ENCODE peak calls at places on chromosomes 3 and 15, in ten cellular contexts. R is PC-3, J is ovary, K is mesenchymal stem cell, L is pancreas, T is RWPE1, F is esophagus muscularis mucosa, Y is HepG2, E is aorta, X is iPS DF 6.9. V is an unnamed sample.

GRCh38 chr3:15797600-15798303 is at the start of gene ANKRD28:
- DNase-seq in R (peak), J (no peak), K (peak), L (no peak), T (peak), F (no peak), Y (peak), E (no peak), X (no peak), V (peak)

GRCh38 chr15:29670945-29671307 is 151.3 kb downstream of the TJP1 start:
- DNase-seq in R (peak), J (no peak), K (peak), L (no peak), T (peak), F (no peak), Y (peak), E (no peak), X (no peak), V (peak)

GRCh38 chr3:30943206-30943605 is 48.7 kb upstream of the GADL1 start:
- DNase-seq in R (peak), J (no peak), K (no peak), L (no peak), T (peak), F (no peak), Y (no peak), E (no peak), X (no peak), V (peak)

GRCh38 chr3:195028877-195029606 is 241.9 kb downstream of the XXYLT1 start:
- DNase-seq in R (no peak), J (no peak), K (peak), L (no peak), T (no peak), F (no peak), Y (peak), E (no peak), X (no peak), V (no peak)

GRCh38 chr3:190429681-190430080 is 20.0 kb downstream of the TMEM207 start:
- DNase-seq in R (no peak), J (no peak), K (no peak), L (no peak), T (no peak), F (no peak), Y (no peak), E (no peak), X (no peak), V (no peak)

GRCh38 chr3:180913582-180914404 is 1.3 kb downstream of the FXR1 start:
- DNase-seq in R (no peak), J (no peak), K (peak), L (no peak), T (no peak), F (no peak), Y (no peak), E (no peak), X (no peak), V (no peak)

GRCh38 chr15:74318376-74319137 is 48.9 kb downstream of the CYP11A1 start:
- DNase-seq in R (no peak), J (no peak), K (peak), L (peak), T (no peak), F (no peak), Y (no peak), E (no peak), X (no peak), V (no peak)

GRCh38 chr3:71816141-71816540 is 31.2 kb upstream of the PROK2 start:
- DNase-seq in R (no peak), J (no peak), K (no peak), L (no peak), T (no peak), F (no peak), Y (no peak), E (no peak), X (no peak), V (peak)

GRCh38 chr15:82317091-82317489 is 32.2 kb downstream of the GOLGA6L10 start:
- DNase-seq in R (no peak), J (no peak), K (no peak), L (no peak), T (no peak), F (no peak), Y (no peak), E (peak), X (no peak), V (no peak)

GRCh38 chr3:83523470-83524073 is 1435.2 kb upstream of the CADM2 start:
- DNase-seq in R (peak), J (no peak), K (peak), L (no peak), T (peak), F (no peak), Y (peak), E (no peak), X (peak), V (peak)

GRCh38 chr3:107938128-107938527 is 152.7 kb downstream of the CD47 start:
- DNase-seq in R (peak), J (no peak), K (peak), L (no peak), T (peak), F (no peak), Y (peak), E (no peak), X (no peak), V (no peak)

GRCh38 chr3:23785882-23786281 is 19.9 kb upstream of the UBE2E1 start:
- DNase-seq in R (peak), J (no peak), K (no peak), L (no peak), T (no peak), F (no peak), Y (no peak), E (no peak), X (no peak), V (no peak)

GRCh38 chr3:116432795-116433194 is 12.5 kb downstream of the LSAMP start:
- DNase-seq in R (no peak), J (no peak), K (no peak), L (no peak), T (no peak), F (no peak), Y (no peak), E (no peak), X (no peak), V (no peak)

GRCh38 chr3:131072845-131073244 is 46.2 kb downstream of the NEK11 start:
- DNase-seq in R (no peak), J (no peak), K (peak), L (no peak), T (no peak), F (no peak), Y (no peak), E (no peak), X (no peak), V (no peak)

GRCh38 chr3:139491027-139491700 is 14.8 kb upstream of the RBP2 start:
- DNase-seq in R (peak), J (no peak), K (no peak), L (no peak), T (no peak), F (no peak), Y (peak), E (no peak), X (no peak), V (peak)

GRCh38 chr3:55169608-55170010 is 241.8 kb upstream of the LRTM1 start:
- DNase-seq in R (peak), J (no peak), K (peak), L (no peak), T (no peak), F (peak), Y (no peak), E (no peak), X (no peak), V (no peak)

GRCh38 chr3:16132190-16132589 is 42.3 kb upstream of the GALNT15 start:
- DNase-seq in R (no peak), J (no peak), K (no peak), L (no peak), T (no peak), F (no peak), Y (no peak), E (no peak), X (peak), V (no peak)

GRCh38 chr3:130968231-130968630 is 58.4 kb downstream of the ASTE1 start:
- DNase-seq in R (peak), J (no peak), K (peak), L (no peak), T (no peak), F (no peak), Y (no peak), E (no peak), X (no peak), V (no peak)

GRCh38 chr3:104396974-104397669 is 969.6 kb upstream of the ALCAM start:
- DNase-seq in R (peak), J (no peak), K (no peak), L (no peak), T (no peak), F (no peak), Y (no peak), E (no peak), X (no peak), V (no peak)

GRCh38 chr15:57384024-57384423 is 7.7 kb downstream of the CGNL1 start:
- DNase-seq in R (no peak), J (no peak), K (no peak), L (no peak), T (no peak), F (no peak), Y (no peak), E (no peak), X (no peak), V (no peak)

GRCh38 chr3:189049458-189050231 is 122.1 kb upstream of the TPRG1 start:
- DNase-seq in R (peak), J (no peak), K (no peak), L (no peak), T (no peak), F (no peak), Y (no peak), E (no peak), X (no peak), V (no peak)

GRCh38 chr3:122843604-122844003 is 48.7 kb downstream of the SLC49A4 start:
- DNase-seq in R (no peak), J (no peak), K (no peak), L (no peak), T (no peak), F (no peak), Y (no peak), E (no peak), X (no peak), V (no peak)

GRCh38 chr3:134369231-134369741 is 5.0 kb downstream of the AMOTL2 start:
- DNase-seq in R (no peak), J (no peak), K (peak), L (no peak), T (no peak), F (no peak), Y (no peak), E (peak), X (no peak), V (no peak)

DNA sequence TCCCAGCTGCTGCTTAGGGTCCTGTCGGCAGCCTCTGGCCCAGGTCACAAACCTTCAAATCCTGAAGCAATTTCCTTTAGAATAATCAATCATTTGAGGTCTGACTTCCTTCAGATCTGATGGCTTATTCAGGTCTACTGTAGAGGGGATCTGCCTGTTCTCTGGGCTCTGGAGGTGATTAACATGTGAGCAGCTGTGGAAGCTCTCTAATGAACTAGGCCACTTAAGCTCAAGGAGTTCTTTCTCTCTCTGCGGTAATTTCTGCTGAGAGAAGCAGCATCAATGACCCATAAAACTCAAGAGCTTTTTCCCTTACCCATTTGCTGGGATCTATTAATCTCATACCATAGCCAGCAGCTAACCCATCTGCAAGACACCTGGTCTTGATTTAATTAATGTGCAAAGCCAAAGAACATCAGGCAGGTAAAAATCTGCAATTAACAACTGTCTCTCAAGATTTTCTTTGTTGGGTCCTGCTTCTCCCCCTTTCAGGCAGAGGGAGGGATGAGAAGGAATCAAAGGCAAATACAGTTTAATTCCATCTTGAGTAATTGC is 73.2 kb upstream of the DLG1 start:
- DNase-seq in R (no peak), J (no peak), K (peak), L (no peak), T (no peak), F (no peak), Y (no peak), E (no peak), X (no peak), V (no peak)
- H3K27ac ChIP-seq in R (peak), J (no peak), K (peak), L (no peak), T (peak), F (no peak), Y (peak), E (no peak), X (no peak), V (peak)

GRCh38 chr3:98733055-98733777 is 29.9 kb upstream of the ST3GAL6 start:
- DNase-seq in R (peak), J (peak), K (peak), L (no peak), T (peak), F (no peak), Y (peak), E (peak), X (no peak), V (no peak)

GRCh38 chr3:98733778-98734281 is 29.3 kb upstream of the ST3GAL6 start:
- DNase-seq in R (peak), J (no peak), K (peak), L (no peak), T (peak), F (no peak), Y (peak), E (no peak), X (no peak), V (no peak)

GRCh38 chr3:98735296-98735695 is 27.8 kb upstream of the ST3GAL6 start:
- DNase-seq in R (no peak), J (no peak), K (no peak), L (no peak), T (no peak), F (no peak), Y (no peak), E (no peak), X (no peak), V (no peak)

GRCh38 chr3:98734737-98735136 is 28.4 kb upstream of the ST3GAL6 start:
- DNase-seq in R (peak), J (no peak), K (peak), L (no peak), T (no peak), F (no peak), Y (no peak), E (no peak), X (no peak), V (no peak)

DNA sequence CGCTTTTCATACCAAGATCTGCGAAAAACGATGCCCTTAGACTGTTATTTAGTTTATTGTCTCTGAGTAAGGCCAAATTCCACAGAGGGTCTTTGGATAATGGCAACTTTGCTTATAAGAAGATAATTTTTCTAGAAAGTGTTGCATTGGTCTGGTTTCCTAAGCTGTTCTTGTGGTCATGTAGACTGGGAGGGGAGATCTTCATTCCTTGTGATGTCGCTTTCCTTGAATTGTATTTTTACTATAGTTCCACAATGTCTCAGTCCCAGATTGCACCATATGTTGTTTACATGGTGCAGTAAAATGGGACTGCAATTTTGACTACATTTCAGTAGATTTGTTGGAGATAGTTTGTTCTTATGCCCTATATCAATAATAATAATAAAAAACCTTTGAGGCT is 28.8 kb upstream of the ST3GAL6 start:
- DNase-seq in R (no peak), J (no peak), K (peak), L (no peak), T (no peak), F (no peak), Y (no peak), E (no peak), X (no peak), V (no peak)
- H3K27ac ChIP-seq in R (no peak), J (no peak), K (no peak), L (peak), T (no peak), F (no peak), Y (peak), E (no peak), X (no peak), V (no peak)

DNA sequence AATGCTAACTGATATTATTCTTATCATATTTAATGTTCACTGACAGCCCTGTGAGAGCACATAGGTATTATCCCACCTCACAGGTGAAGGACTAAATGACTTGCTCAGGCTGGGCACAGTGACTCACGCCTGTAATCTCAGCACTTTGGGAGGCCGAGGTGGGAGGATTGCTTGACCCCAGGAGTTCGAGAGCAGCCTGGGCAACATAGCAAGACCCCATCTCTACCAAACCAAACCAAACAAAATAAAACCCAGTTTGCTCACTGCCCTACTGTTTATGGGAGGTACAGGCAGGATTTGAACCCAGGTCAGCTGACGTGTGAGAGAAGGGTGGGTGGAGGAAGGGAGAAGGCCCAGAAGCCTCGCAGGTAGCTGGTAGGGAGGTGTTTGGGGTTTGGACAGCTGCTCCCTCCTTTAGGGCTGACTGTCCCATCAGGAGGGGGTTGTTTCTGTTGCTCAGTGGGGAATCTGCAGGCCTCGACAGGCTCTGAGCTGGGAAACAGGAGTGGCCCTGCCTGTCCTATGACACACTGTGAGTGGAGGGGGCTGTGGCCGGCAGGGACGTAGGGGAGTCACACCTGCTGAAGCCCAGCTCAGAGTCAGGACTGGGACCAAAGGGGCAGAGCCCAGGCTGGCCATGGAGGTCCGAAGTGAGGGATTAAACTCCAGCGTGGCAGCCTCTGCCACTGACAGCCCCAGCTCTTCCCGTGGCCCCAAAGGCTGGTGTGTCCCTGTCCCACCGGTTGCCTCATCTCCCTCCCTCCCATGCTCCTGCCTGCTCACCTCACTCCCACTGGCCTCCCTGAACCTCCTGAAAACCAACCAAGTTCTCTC is 25.3 kb downstream of the BHLHE40 start:
- DNase-seq in R (no peak), J (no peak), K (no peak), L (no peak), T (peak), F (no peak), Y (no peak), E (no peak), X (no peak), V (no peak)
- H3K27ac ChIP-seq in R (no peak), J (no peak), K (no peak), L (no peak), T (peak), F (no peak), Y (no peak), E (no peak), X (no peak), V (peak)

GRCh38 chr3:36227982-36228381 is 152.3 kb upstream of the STAC start:
- DNase-seq in R (no peak), J (no peak), K (no peak), L (no peak), T (no peak), F (no peak), Y (no peak), E (no peak), X (no peak), V (no peak)
- H3K27ac ChIP-seq in R (no peak), J (no peak), K (no peak), L (no peak), T (no peak), F (no peak), Y (no peak), E (no peak), X (no peak), V (no peak)

GRCh38 chr15:40367038-40367672 is 9.1 kb downstream of the DISP2 start:
- DNase-seq in R (no peak), J (no peak), K (no peak), L (peak), T (no peak), F (no peak), Y (no peak), E (peak), X (no peak), V (no peak)
- H3K27ac ChIP-seq in R (no peak), J (no peak), K (no peak), L (peak), T (peak), F (peak), Y (no peak), E (no peak), X (no peak), V (no peak)

GRCh38 chr15:71385026-71385425 is 269.8 kb downstream of the THSD4 start:
- DNase-seq in R (no peak), J (no peak), K (no peak), L (no peak), T (no peak), F (peak), Y (no peak), E (no peak), X (no peak), V (no peak)

GRCh38 chr15:71384501-71384900 is 269.2 kb downstream of the THSD4 start:
- DNase-seq in R (no peak), J (no peak), K (no peak), L (no peak), T (no peak), F (peak), Y (no peak), E (no peak), X (no peak), V (no peak)

GRCh38 chr15:71386448-71387236 is 271.4 kb downstream of the THSD4 start:
- DNase-seq in R (peak), J (no peak), K (peak), L (no peak), T (no peak), F (no peak), Y (no peak), E (no peak), X (peak), V (no peak)

GRCh38 chr15:71385469-71385868 is 270.2 kb downstream of the THSD4 start:
- DNase-seq in R (no peak), J (no peak), K (no peak), L (no peak), T (no peak), F (no peak), Y (no peak), E (no peak), X (no peak), V (no peak)

DNA sequence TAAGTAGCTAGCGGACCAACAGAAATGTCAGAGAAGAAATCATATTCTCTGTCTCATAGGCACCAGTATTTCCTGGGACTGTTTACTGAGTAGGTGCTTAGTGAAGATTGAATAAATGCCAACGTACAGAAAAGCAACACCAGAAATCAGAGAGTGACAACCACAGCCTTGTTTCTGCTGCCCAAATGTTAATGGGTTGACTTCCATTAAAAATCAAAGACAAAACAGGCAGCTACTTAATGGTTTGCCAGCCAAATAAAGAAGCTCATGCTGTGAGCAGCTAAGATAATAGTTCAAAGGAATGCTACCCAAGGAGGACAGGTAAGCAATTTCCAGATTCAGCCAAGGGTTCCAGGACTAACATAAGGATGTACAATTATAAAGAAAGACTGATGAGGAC is 270.7 kb downstream of the THSD4 start:
- DNase-seq in R (no peak), J (no peak), K (no peak), L (no peak), T (no peak), F (peak), Y (no peak), E (no peak), X (no peak), V (no peak)
- H3K27ac ChIP-seq in R (peak), J (no peak), K (no peak), L (no peak), T (no peak), F (no peak), Y (no peak), E (no peak), X (no peak), V (no peak)

DNA sequence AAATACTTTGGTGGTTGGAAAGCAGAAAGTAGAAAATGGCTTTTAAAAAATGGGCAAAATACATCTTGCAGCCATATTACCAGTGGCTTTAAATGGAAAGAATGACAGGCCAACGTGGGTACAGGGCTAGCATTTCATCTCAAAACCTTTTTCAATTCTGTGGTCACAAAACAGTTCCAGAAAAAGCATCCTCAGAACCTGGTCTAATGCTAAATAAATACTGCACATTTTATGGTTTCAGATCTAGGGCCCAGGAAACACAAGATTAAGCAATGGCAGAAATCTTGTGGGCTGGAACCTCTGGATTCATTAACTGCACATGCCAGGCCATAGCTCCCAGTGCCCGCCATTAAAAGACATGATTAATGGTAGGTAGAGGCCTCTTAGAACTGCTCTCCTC is 470.2 kb upstream of the RASGRP1 start:
- DNase-seq in R (no peak), J (no peak), K (no peak), L (no peak), T (no peak), F (no peak), Y (no peak), E (no peak), X (no peak), V (no peak)
- H3K27ac ChIP-seq in R (no peak), J (no peak), K (no peak), L (no peak), T (no peak), F (no peak), Y (no peak), E (no peak), X (no peak), V (no peak)

V was measured in epithelial cell of prostate.